ENCODE peak calls at places on chromosomes 1 and 21, in eight cellular contexts. H, W, R, P, L, N, F and S are unnamed samples.

GRCh38 chr1:235329139-235329808 is 904 bp downstream of the GGPS1 start:
- DNase-seq in H (peak; percentile 64), W (no peak), R (no peak), P (peak; percentile 70), L (peak; percentile 46), N (no peak), F (peak; percentile 55), S (peak; percentile 71)

GRCh38 chr1:214427871-214428277 is 123.5 kb downstream of the PTPN14 start:
- DNase-seq in H (peak; percentile 100), W (no peak), R (no peak), P (peak; percentile 98), L (peak; percentile 49), N (peak; percentile 8), F (no peak), S (peak; percentile 98)

GRCh38 chr1:209890606-209891330 is 47.2 kb upstream of the SYT14 start:
- DNase-seq in H (peak; percentile 43), W (no peak), R (no peak), P (no peak), L (no peak), N (no peak), F (no peak), S (no peak)

GRCh38 chr1:5379176-5379759 is 613.0 kb downstream of the NPHP4 start:
- DNase-seq in H (peak; percentile 39), W (no peak), R (no peak), P (no peak), L (no peak), N (no peak), F (no peak), S (no peak)

GRCh38 chr1:27436204-27437159 is 44.1 kb downstream of the GPR3 start:
- DNase-seq in H (peak; percentile 77), W (no peak), R (no peak), P (peak; percentile 59), L (peak; percentile 33), N (no peak), F (no peak), S (peak; percentile 8)

GRCh38 chr1:239426821-239427495 is 40.6 kb downstream of the CHRM3 start:
- DNase-seq in H (peak; percentile 33), W (no peak), R (no peak), P (no peak), L (no peak), N (no peak), F (no peak), S (no peak)

GRCh38 chr1:81174811-81175476 is 625.8 kb upstream of the ADGRL2 start:
- DNase-seq in H (peak; percentile 97), W (no peak), R (no peak), P (peak; percentile 3), L (peak; percentile 71), N (no peak), F (no peak), S (peak; percentile 91)

GRCh38 chr21:42781150-42781980 is 98.0 kb downstream of the WDR4 start:
- DNase-seq in H (peak; percentile 15), W (no peak), R (no peak), P (no peak), L (peak; percentile 41), N (no peak), F (peak; percentile 54), S (peak; percentile 1)

GRCh38 chr21:31526040-31526439 is 133.5 kb upstream of the SOD1 start:
- DNase-seq in H (peak; percentile 61), W (no peak), R (no peak), P (no peak), L (no peak), N (no peak), F (no peak), S (no peak)

GRCh38 chr1:212412374-212412773 is 2.3 kb downstream of the PACC1 start:
- DNase-seq in H (no peak), W (no peak), R (no peak), P (no peak), L (no peak), N (no peak), F (no peak), S (no peak)